ENCODE peak calls at places on chromosomes 4 and X, in seven cellular contexts. Q, H, E, A, Y, W and N are unnamed samples.

GRCh38 chr4:40514409-40515025 is 115.1 kb downstream of the RBM47 start:
- DNase-seq in Q (no peak), H (peak), E (no peak), A (no peak), Y (no peak), W (no peak), N (no peak)

GRCh38 chrX:150766351-150767044 is 73.3 kb downstream of the MTMR1 start:
- DNase-seq in Q (no peak), H (no peak), E (no peak), A (no peak), Y (no peak), W (no peak), N (no peak)

GRCh38 chr4:7266525-7267292 is 74.4 kb downstream of the SORCS2 start:
- DNase-seq in Q (no peak), H (peak), E (peak), A (no peak), Y (peak), W (peak), N (peak)

GRCh38 chr4:101695176-101695575 is 95.4 kb upstream of the BANK1 start:
- DNase-seq in Q (no peak), H (peak), E (no peak), A (no peak), Y (peak), W (no peak), N (no peak)

GRCh38 chr4:13678186-13678924 is 50.8 kb upstream of the BOD1L1 start:
- DNase-seq in Q (no peak), H (peak), E (no peak), A (no peak), Y (no peak), W (no peak), N (no peak)

GRCh38 chrX:18422325-18422724 is 3.1 kb upstream of the CDKL5 start:
- DNase-seq in Q (no peak), H (peak), E (no peak), A (no peak), Y (peak), W (peak), N (peak)

GRCh38 chr4:82284475-82284857 is 89.3 kb downstream of the HNRNPD start:
- DNase-seq in Q (no peak), H (no peak), E (no peak), A (no peak), Y (no peak), W (no peak), N (no peak)

GRCh38 chrX:55839480-55839879 is 121.9 kb downstream of the RRAGB start:
- DNase-seq in Q (no peak), H (no peak), E (no peak), A (no peak), Y (no peak), W (no peak), N (no peak)

GRCh38 chrX:8834393-8834792 is 33.2 kb upstream of the FAM9A start:
- DNase-seq in Q (no peak), H (no peak), E (no peak), A (no peak), Y (no peak), W (no peak), N (no peak)

GRCh38 chrX:97685753-97686152 is 802.0 kb downstream of the RPA4 start:
- DNase-seq in Q (peak), H (peak), E (no peak), A (no peak), Y (peak), W (no peak), N (no peak)

GRCh38 chrX:151151668-151152267 is 24.6 kb upstream of the GPR50 start:
- DNase-seq in Q (peak), H (peak), E (no peak), A (no peak), Y (peak), W (no peak), N (no peak)

GRCh38 chr4:186699881-186700397 is 23.7 kb downstream of the FAT1 start:
- DNase-seq in Q (no peak), H (no peak), E (no peak), A (no peak), Y (no peak), W (no peak), N (no peak)

GRCh38 chr4:188387134-188387791 is 248.0 kb downstream of the TRIML1 start:
- DNase-seq in Q (no peak), H (peak), E (no peak), A (no peak), Y (peak), W (peak), N (no peak)

GRCh38 chr4:5708171-5708828 is at the start of gene EVC2:
- DNase-seq in Q (peak), H (peak), E (peak), A (no peak), Y (peak), W (no peak), N (no peak)

GRCh38 chr4:5707366-5708133 is 809 bp downstream of the EVC2 start:
- DNase-seq in Q (peak), H (no peak), E (no peak), A (no peak), Y (no peak), W (no peak), N (no peak)

GRCh38 chr4:5710962-5711478 is at the start of gene EVC:
- DNase-seq in Q (peak), H (peak), E (peak), A (no peak), Y (peak), W (no peak), N (no peak)

GRCh38 chr4:5710065-5710961 is 688 bp upstream of the EVC start:
- DNase-seq in Q (peak), H (peak), E (no peak), A (no peak), Y (no peak), W (no peak), N (no peak)

GRCh38 chr4:5708829-5709680 is 696 bp upstream of the EVC2 start:
- DNase-seq in Q (peak), H (no peak), E (no peak), A (no peak), Y (no peak), W (no peak), N (no peak)
- H3K4me3 ChIP-seq in Q (no peak), H (peak), E (peak), A (peak), Y (peak), W (peak), N (peak)

GRCh38 chr4:139692300-139693012 is 26.8 kb downstream of the MGST2 start:
- DNase-seq in Q (peak), H (peak), E (no peak), A (no peak), Y (no peak), W (no peak), N (no peak)
- TF ChIP-seq CTCF in Q (peak), H (peak), E (no peak), A (no peak), Y (peak), W (peak), N (peak)

GRCh38 chrX:129782015-129782495 is 2.3 kb downstream of the SASH3 start:
- DNase-seq in Q (no peak), H (no peak), E (no peak), A (no peak), Y (no peak), W (no peak), N (no peak)

GRCh38 chrX:129779747-129780146 is at the start of gene SASH3:
- DNase-seq in Q (peak), H (no peak), E (peak), A (peak), Y (no peak), W (no peak), N (no peak)

GRCh38 chrX:129780441-129781105 is 824 bp downstream of the SASH3 start:
- DNase-seq in Q (no peak), H (no peak), E (no peak), A (peak), Y (no peak), W (no peak), N (no peak)

GRCh38 chrX:129782706-129783105 is 3.0 kb downstream of the SASH3 start:
- DNase-seq in Q (no peak), H (no peak), E (no peak), A (no peak), Y (no peak), W (no peak), N (no peak)

DNA sequence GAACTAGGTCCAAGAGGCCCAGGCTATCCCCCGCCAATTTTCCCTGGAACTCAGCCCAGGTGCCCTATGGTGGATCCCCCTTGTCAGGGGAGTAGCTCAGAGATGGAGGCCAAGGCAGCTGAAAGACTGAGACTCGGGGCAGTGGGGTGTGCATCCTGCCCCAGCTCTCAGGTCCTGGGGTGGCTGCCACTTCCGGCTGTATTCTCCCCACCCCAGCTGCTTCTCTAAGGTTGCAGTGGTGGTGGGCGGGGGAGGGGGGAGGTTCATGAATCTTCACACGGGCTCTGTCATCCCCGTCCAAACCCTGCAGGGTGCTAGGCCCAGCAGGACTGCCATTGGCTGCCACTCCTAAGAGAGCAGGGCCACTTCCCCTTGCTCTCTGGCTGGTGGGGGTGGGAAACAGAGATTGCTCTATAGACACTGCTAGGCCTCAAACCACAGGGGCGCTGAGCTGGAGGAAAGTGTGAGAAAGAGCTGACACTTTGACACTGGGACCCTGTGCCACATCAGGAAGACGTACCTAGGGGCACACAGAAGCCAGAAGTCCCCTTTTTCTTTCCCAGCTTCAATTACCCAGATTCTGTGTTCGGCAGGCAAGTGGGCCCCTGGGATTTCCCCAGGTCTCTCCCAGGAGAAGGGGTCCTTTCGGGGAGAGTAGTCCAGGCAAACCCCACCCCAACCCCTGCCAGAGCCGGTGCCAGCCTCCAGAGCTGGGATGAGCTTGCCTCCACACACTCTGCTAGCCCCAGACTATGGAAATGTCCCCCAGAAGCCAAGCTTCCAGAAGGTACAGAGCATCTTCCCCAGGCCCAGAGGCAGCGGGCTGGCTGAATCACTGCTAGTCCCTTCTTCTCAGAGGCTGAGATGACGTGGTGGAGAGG is 1.6 kb downstream of the SASH3 start:
- DNase-seq in Q (peak), H (no peak), E (peak), A (peak), Y (no peak), W (no peak), N (no peak)
- H3K4me3 ChIP-seq in Q (no peak), H (no peak), E (peak), A (peak), Y (no peak), W (no peak), N (no peak)

GRCh38 chr4:1092026-1092982 is 21.1 kb downstream of the RNF212 start:
- DNase-seq in Q (no peak), H (no peak), E (no peak), A (peak), Y (no peak), W (no peak), N (no peak)
- TF ChIP-seq CTCF in Q (no peak), H (no peak), E (no peak), A (no peak), Y (no peak), W (peak), N (peak)

GRCh38 chrX:124736553-124737240 is 390.3 kb downstream of the SH2D1A start:
- DNase-seq in Q (no peak), H (no peak), E (peak), A (peak), Y (no peak), W (no peak), N (no peak)
- H3K4me3 ChIP-seq in Q (no peak), H (no peak), E (no peak), A (no peak), Y (no peak), W (no peak), N (no peak)

DNA sequence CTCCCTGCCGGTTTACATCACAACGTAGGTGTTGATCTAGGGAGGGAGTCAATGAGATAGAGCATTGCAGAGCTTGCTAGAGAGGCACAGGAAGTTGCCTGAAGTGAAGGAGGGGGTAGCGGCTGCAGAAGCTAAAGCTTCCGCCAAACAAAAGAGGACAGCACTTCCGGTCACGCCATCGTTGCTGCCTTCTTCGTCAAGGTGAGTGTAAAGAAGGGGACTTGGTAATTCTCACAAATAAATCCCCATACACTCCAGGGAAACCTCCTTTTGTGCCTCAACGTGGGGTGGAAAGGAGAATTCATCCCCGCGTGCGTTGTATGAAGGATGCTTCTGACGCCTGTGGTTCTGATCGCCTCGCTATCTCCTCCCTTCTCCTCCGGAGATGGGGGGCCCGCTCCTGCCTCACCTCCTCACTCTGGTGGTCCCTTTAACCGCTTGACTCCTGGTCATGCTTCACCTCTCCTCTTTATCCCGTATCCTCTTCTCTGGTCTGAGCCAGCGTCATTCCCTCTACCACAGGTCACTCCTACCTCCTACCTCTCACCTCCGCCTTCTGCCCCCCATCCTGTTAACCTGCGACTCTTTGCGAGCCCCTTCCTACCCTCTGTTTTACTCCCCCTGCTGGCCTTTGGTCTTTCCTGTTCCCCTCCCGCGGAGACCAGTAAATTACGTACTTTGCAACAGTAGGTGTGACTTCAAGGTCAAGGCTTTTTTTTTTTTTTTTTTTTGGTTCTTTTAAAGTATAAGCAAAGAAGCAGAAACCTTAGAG is 59.9 kb downstream of the GSPT2 start:
- DNase-seq in Q (peak), H (peak), E (no peak), A (peak), Y (peak), W (no peak), N (peak)
- TF ChIP-seq CTCF in Q (no peak), H (no peak), E (no peak), A (peak), Y (peak), W (peak), N (peak)